ENCODE peak calls at places on chromosomes 12 and 14, in four cellular contexts. W is adipocyte, C is foreskin fibroblast, X is mesendoderm. B is an unnamed sample.

GRCh38 chr14:40218282-40218941 is 786.2 kb upstream of the FBXO33 start:
- DNase-seq in C (no peak), X (no peak), W (no peak), B (no peak)

GRCh38 chr14:34562776-34563150 is 23.3 kb upstream of the EAPP start:
- DNase-seq in X (no peak), C (no peak), W (no peak), B (no peak)

GRCh38 chr12:34390171-34390841 is 368.0 kb downstream of the ALG10 start:
- DNase-seq in W (no peak), C (no peak), X (no peak), B (no peak)

GRCh38 chr12:124543591-124544310 is 23.7 kb downstream of the NCOR2 start:
- DNase-seq in C (no peak), W (no peak), X (no peak), B (no peak)

GRCh38 chr12:37543966-37544668 is 772.5 kb upstream of the ALG10B start:
- DNase-seq in W (no peak), X (no peak), C (no peak), B (no peak)

GRCh38 chr12:14935031-14935430 is 3.3 kb downstream of the ERP27 start:
- DNase-seq in X (no peak), C (no peak), W (no peak), B (peak)

GRCh38 chr14:28954025-28954424 is 187.4 kb downstream of the FOXG1 start:
- DNase-seq in X (no peak), C (no peak), W (no peak), B (no peak)

GRCh38 chr14:104118006-104118844 is 20.2 kb upstream of the KIF26A start:
- DNase-seq in C (no peak), X (no peak), W (no peak), B (no peak)

GRCh38 chr12:46516933-46517578 is 144.5 kb upstream of the SLC38A2 start:
- DNase-seq in X (no peak), W (no peak), C (no peak), B (no peak)

GRCh38 chr12:91882910-91883309 is 262.7 kb downstream of the BTG1 start:
- DNase-seq in C (no peak), W (no peak), X (no peak), B (no peak)

GRCh38 chr14:70955543-70956480 is 48.6 kb downstream of the PCNX1 start:
- DNase-seq in X (peak), W (peak), C (peak), B (peak)

GRCh38 chr12:2682301-2683282 is 112.2 kb upstream of the FKBP4 start:
- DNase-seq in W (peak), C (peak), X (peak), B (peak)

GRCh38 chr12:111443586-111443985 is 37.9 kb downstream of the SH2B3 start:
- DNase-seq in X (no peak), C (peak), W (no peak), B (no peak)

GRCh38 chr14:72443256-72443655 is 450.6 kb downstream of the DPF3 start:
- DNase-seq in X (no peak), W (no peak), C (no peak), B (no peak)

GRCh38 chr14:37234222-37234621 is 36.5 kb downstream of the MIPOL1 start:
- DNase-seq in W (no peak), C (no peak), X (no peak), B (no peak)

GRCh38 chr14:89155491-89155890 is 261.5 kb downstream of the FOXN3 start:
- DNase-seq in W (no peak), X (no peak), C (no peak), B (no peak)

GRCh38 chr12:51683763-51684357 is 92.8 kb downstream of the SCN8A start:
- DNase-seq in C (peak), W (peak), X (no peak), B (no peak)

GRCh38 chr12:97194551-97194950 is 268.1 kb upstream of the RMST start:
- DNase-seq in C (no peak), W (no peak), X (peak), B (no peak)

GRCh38 chr12:108852674-108853073 is 4.7 kb downstream of the SSH1 start:
- DNase-seq in X (no peak), C (no peak), W (no peak), B (no peak)

GRCh38 chr14:96037891-96038557 is 1.1 kb upstream of the C14orf132 start:
- DNase-seq in W (peak), X (peak), C (peak), B (no peak)

GRCh38 chr12:117878598-117878997 is 90.2 kb downstream of the KSR2 start:
- DNase-seq in W (no peak), C (no peak), X (no peak), B (no peak)

GRCh38 chr14:104968153-104968527 is 10.0 kb downstream of the AHNAK2 start:
- DNase-seq in W (peak), X (peak), C (no peak), B (peak)

GRCh38 chr12:53465679-53466078 is 13.8 kb downstream of the PCBP2 start:
- DNase-seq in X (no peak), W (no peak), C (no peak), B (no peak)
- H3K4me3 ChIP-seq in X (no peak), W (no peak), C (no peak), B (no peak)

GRCh38 chr14:61559641-61560201 is 135.6 kb upstream of the HIF1A start:
- DNase-seq in C (no peak), X (peak), W (no peak), B (peak)
- H3K4me3 ChIP-seq in C (no peak), X (no peak), W (no peak), B (no peak)

GRCh38 chr12:114405449-114406271 is at the start of gene TBX5:
- DNase-seq in W (no peak), X (peak), C (peak), B (peak)

GRCh38 chr12:114407034-114407420 is 1.1 kb upstream of the TBX5 start:
- DNase-seq in C (no peak), X (peak), W (no peak), B (no peak)

GRCh38 chr12:114405199-114405448 is 820 bp downstream of the TBX5 start:
- DNase-seq in W (no peak), C (no peak), X (peak), B (no peak)

GRCh38 chr12:114407566-114408411 is 1.8 kb upstream of the TBX5 start:
- DNase-seq in C (peak), W (no peak), X (peak), B (peak)

DNA sequence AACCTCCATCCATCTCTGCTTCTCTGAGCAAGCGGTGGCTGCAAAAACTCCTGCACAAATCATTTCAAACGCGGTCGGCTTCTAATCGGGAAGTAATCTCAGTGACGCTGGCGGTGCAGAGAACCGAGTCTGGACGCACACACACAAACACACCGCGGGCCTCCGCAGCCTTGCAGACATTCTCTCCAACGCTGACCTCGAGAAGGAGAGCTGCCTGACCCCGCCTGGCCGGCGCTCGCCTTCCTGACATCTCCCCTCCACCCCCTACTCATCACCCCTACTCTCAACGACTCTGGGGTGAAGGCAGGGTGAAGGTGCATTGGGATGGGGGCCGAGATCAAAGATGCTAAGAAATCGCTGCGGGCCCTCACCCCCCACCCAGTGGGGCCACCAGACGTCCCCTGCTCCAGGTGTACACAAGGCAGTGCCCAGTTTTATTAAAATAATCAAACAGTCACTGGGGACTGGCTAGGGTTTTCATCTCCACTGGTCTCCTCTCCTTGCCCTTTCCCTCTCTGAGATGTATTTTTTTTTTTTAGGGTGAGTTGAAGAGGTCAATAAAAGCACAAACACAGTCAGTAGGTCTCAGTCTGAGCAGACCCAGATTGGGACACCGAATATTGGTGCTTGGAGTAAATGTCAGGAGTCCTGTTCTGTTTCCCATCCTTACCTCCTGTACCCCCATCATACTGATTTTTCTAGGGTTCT is 536 bp upstream of the TBX5 start:
- DNase-seq in W (no peak), X (no peak), C (no peak), B (no peak)
- H3K4me3 ChIP-seq in W (peak), X (no peak), C (peak), B (peak)

DNA sequence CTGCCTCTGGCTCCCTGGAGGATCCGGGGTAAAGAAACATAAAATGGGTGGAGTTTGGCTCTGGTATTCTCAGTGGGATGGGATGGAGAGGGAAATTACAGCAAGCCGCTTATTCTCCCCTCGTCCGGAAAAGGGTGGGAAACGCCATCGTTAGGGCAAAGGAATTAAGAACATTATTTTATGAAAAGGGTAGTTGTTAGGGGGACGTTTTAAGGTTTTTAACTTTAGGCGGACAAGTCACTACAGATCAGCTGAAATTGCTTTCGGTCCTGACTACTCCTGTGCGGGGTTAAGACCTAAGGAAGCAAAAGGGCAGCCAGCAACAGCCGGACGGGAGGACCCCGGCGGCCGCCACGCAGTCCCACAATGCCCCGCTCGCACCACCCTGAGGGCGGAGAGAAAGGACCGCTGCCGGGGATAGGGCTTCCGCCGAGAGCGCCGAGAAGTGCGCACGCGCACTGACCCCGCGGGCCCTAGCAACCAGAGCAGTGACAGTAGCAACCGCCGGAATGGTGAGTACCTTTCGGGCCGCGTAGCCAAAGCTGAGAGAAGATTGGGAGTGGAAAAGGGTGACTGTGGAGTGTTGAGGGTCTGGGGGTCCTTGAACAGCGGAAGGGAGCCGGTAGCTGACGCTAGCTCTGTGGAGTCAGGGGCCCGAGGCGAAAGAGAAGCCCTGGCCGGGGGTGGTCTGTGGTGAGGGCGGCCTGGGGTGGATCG is at the start of gene DNAL1:
- DNase-seq in C (peak), X (peak), W (peak), B (peak)
- H3K4me3 ChIP-seq in C (peak), X (peak), W (peak), B (peak)

GRCh38 chr14:45133683-45134050 is 614 bp downstream of the FKBP3 start:
- DNase-seq in X (no peak), W (peak), C (no peak), B (no peak)

GRCh38 chr14:45128963-45129629 is 5.2 kb downstream of the FKBP3 start:
- DNase-seq in C (no peak), W (no peak), X (no peak), B (no peak)

GRCh38 chr14:45135659-45136314 is at the start of gene FANCM:
- DNase-seq in W (peak), C (peak), X (peak), B (peak)

GRCh38 chr14:45135181-45135580 is 549 bp upstream of the FANCM start:
- DNase-seq in X (peak), W (peak), C (no peak), B (peak)

GRCh38 chr14:45134051-45134958 is at the start of gene FKBP3:
- DNase-seq in X (peak), W (peak), C (peak), B (peak)
- H3K4me3 ChIP-seq in X (peak), W (peak), C (peak), B (peak)

GRCh38 chr14:20626274-20626673 is 15.2 kb downstream of the OR6S1 start:
- DNase-seq in W (no peak), C (no peak), X (no peak), B (no peak)

GRCh38 chr14:20630340-20631022 is 11.0 kb downstream of the OR6S1 start:
- DNase-seq in C (no peak), W (peak), X (peak), B (peak)

GRCh38 chr14:20628063-20628854 is 13.2 kb downstream of the OR6S1 start:
- DNase-seq in W (no peak), X (peak), C (no peak), B (no peak)

GRCh38 chr14:20624495-20625070 is 16.9 kb downstream of the OR6S1 start:
- DNase-seq in W (peak), C (peak), X (peak), B (peak)

GRCh38 chr14:20627337-20628032 is 14.0 kb downstream of the OR6S1 start:
- DNase-seq in X (no peak), W (no peak), C (no peak), B (no peak)
- H3K4me3 ChIP-seq in X (no peak), W (no peak), C (no peak), B (no peak)

GRCh38 chr12:45205165-45205825 is 10.6 kb upstream of the ANO6 start:
- DNase-seq in W (no peak), C (no peak), X (no peak), B (no peak)

GRCh38 chr12:45203767-45204166 is 12.1 kb upstream of the ANO6 start:
- DNase-seq in C (no peak), X (no peak), W (no peak), B (no peak)

GRCh38 chr12:45204757-45205156 is 11.1 kb upstream of the ANO6 start:
- DNase-seq in W (peak), C (no peak), X (no peak), B (no peak)

GRCh38 chr12:45200497-45201043 is 15.3 kb upstream of the ANO6 start:
- DNase-seq in W (peak), X (no peak), C (no peak), B (no peak)
- H3K4me3 ChIP-seq in W (peak), X (no peak), C (no peak), B (no peak)